ENCODE peak calls at places on chromosome 4, in six cellular contexts. U is psoas muscle, P is OCI-LY7, N is upper lobe of left lung, K is HCT116, Z is K562. X is an unnamed sample. For H3K4me1, the result is how much of the 10 kb centered on the place peaks cover.

GRCh38 chr4:128524311-128524710 is 236.7 kb upstream of the PGRMC2 start:
- DNase-seq in U (no peak), P (no peak), N (no peak), K (peak), Z (no peak), X (peak)

GRCh38 chr4:70041652-70042286 is 8.5 kb upstream of the HTN1 start:
- DNase-seq in U (no peak), P (no peak), N (no peak), K (no peak), Z (no peak), X (no peak)

GRCh38 chr4:103754844-103755243 is 35.1 kb upstream of the TACR3 start:
- DNase-seq in U (no peak), P (no peak), N (no peak), K (no peak), Z (no peak), X (peak)

GRCh38 chr4:118335774-118336173 is 17.0 kb downstream of the PRSS12 start:
- DNase-seq in U (no peak), P (no peak), N (no peak), K (no peak), Z (no peak), X (no peak)

GRCh38 chr4:123659759-123660158 is 263.2 kb downstream of the SPRY1 start:
- DNase-seq in U (no peak), P (peak), N (no peak), K (no peak), Z (no peak), X (no peak)

GRCh38 chr4:104491396-104491821 is 3.3 kb downstream of the CXXC4 start:
- DNase-seq in U (peak), P (no peak), N (peak), K (no peak), Z (peak), X (no peak)

GRCh38 chr4:61200195-61200990 is at the start of gene ADGRL3:
- DNase-seq in U (peak), P (no peak), N (peak), K (no peak), Z (no peak), X (no peak)

GRCh38 chr4:40858946-40859345 is 109.2 kb downstream of the NSUN7 start:
- DNase-seq in U (no peak), P (peak), N (no peak), K (no peak), Z (no peak), X (no peak)

GRCh38 chr4:1784395-1784788 is 8.7 kb upstream of the FGFR3 start:
- DNase-seq in U (no peak), P (no peak), N (no peak), K (no peak), Z (no peak), X (no peak)

GRCh38 chr4:57064811-57065711 is 45.1 kb downstream of the IGFBP7 start:
- DNase-seq in U (peak), P (no peak), N (peak), K (no peak), Z (no peak), X (no peak)

GRCh38 chr4:182208651-182209050 is 34.6 kb upstream of the TENM3 start:
- DNase-seq in U (no peak), P (no peak), N (no peak), K (no peak), Z (no peak), X (no peak)

GRCh38 chr4:39976945-39977488 is 694 bp downstream of the PDS5A start:
- DNase-seq in U (peak), P (no peak), N (peak), K (no peak), Z (no peak), X (no peak)

GRCh38 chr4:48779095-48779997 is 733 bp downstream of the FRYL start:
- DNase-seq in U (peak), P (peak), N (peak), K (no peak), Z (peak), X (peak)

GRCh38 chr4:151797131-151797530 is 36.3 kb upstream of the GATB start:
- DNase-seq in U (no peak), P (no peak), N (no peak), K (no peak), Z (no peak), X (no peak)

GRCh38 chr4:182756161-182756690 is 161.0 kb downstream of the DCTD start:
- DNase-seq in U (no peak), P (no peak), N (no peak), K (no peak), Z (no peak), X (no peak)

GRCh38 chr4:33062155-33062554 is 2342.0 kb downstream of the PCDH7 start:
- DNase-seq in U (no peak), P (no peak), N (no peak), K (no peak), Z (no peak), X (no peak)

GRCh38 chr4:137861682-137862081 is 329.4 kb upstream of the PCDH18 start:
- DNase-seq in U (no peak), P (peak), N (no peak), K (no peak), Z (peak), X (no peak)

GRCh38 chr4:34148322-34148908 is 2095.9 kb downstream of the ARAP2 start:
- DNase-seq in U (no peak), P (no peak), N (no peak), K (no peak), Z (no peak), X (no peak)

GRCh38 chr4:151855747-151856146 is 94.9 kb upstream of the GATB start:
- DNase-seq in U (no peak), P (no peak), N (no peak), K (no peak), Z (no peak), X (no peak)

GRCh38 chr4:1981251-1982055 is 27.3 kb downstream of the NELFA start:
- DNase-seq in U (peak), P (peak), N (peak), K (peak), Z (peak), X (peak)

GRCh38 chr4:985123-985830 is 1.6 kb upstream of the IDUA start:
- DNase-seq in U (peak), P (no peak), N (peak), K (no peak), Z (peak), X (no peak)

GRCh38 chr4:83771113-83771705 is 235.3 kb downstream of the GPAT3 start:
- DNase-seq in U (no peak), P (peak), N (no peak), K (peak), Z (peak), X (no peak)

GRCh38 chr4:10605746-10606482 is 78.7 kb downstream of the CLNK start:
- DNase-seq in U (no peak), P (no peak), N (no peak), K (no peak), Z (no peak), X (peak)

GRCh38 chr4:190020790-190021717 is 6.0 kb downstream of the FRG2 start:
- DNase-seq in U (peak), P (no peak), N (peak), K (no peak), Z (peak), X (no peak)

GRCh38 chr4:97027989-97028388 is 1115.3 kb downstream of the STPG2 start:
- DNase-seq in U (no peak), P (no peak), N (no peak), K (no peak), Z (no peak), X (no peak)

GRCh38 chr4:6177587-6178197 is 22.7 kb downstream of the JAKMIP1 start:
- DNase-seq in U (no peak), P (peak), N (no peak), K (no peak), Z (peak), X (no peak)

GRCh38 chr4:40956726-40957255 is 207.0 kb downstream of the NSUN7 start:
- DNase-seq in U (no peak), P (no peak), N (no peak), K (no peak), Z (no peak), X (no peak)

GRCh38 chr4:183635333-183635732 is 23.7 kb downstream of the RWDD4 start:
- DNase-seq in U (no peak), P (no peak), N (no peak), K (no peak), Z (no peak), X (no peak)

GRCh38 chr4:111537861-111538260 is 607.4 kb upstream of the FAM241A start:
- DNase-seq in U (no peak), P (no peak), N (no peak), K (no peak), Z (no peak), X (no peak)

DNA sequence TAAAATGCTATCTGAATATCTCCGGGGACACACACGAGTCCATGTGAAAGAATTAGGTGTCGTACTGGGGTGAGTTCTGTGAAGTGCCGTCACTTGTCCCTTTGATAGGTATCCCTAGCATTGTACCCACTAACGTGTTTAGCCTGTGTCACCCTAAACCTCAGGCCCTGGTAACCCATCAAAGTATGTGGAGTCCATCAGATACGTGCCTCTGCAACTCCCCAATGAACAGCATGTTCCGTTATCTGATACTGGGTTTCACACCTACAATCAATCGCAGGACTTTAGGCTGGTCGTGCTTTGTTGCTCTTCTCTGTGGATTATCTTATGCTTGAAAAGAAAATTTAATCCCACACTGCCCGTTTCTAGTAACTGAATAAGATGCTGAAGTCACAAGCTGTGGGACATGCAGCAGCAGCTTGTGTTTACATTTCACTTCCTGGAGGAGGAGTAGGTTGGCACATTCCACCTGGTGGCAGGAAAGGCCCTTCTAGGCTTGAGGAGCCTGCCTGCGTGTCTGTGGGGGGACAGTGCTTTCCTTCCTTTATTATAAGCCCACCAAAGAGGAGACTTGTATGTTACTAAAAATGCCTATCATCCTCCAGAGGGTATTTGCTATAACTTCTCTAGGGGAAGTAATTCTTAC is 127.1 kb downstream of the FNIP2 start:
- DNase-seq in U (no peak), P (peak), N (no peak), K (no peak), Z (no peak), X (no peak)
- TF ChIP-seq CTCF in U (no peak), P (no peak), N (peak), K (no peak), Z (no peak), X (peak)

DNA sequence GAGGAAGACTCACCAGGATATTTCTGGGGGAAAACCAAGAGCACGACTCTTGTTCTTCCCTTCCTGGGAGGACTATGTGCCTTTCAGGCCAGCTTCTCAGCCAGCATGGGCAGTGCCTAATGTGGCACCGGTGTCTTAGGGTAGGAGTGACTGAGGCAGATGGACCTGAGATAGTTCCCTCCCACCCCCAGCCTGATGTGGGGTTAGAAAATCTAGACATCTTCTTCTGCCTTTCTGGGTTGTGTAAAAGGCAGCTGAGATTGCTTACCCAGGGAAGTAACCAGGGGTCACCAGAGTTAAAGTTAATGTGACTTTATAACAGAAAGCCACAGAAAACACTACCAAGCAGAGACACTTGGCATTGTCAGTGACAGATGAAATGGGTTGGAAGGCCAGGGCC is 127.4 kb downstream of the TMA16 start:
- DNase-seq in U (no peak), P (no peak), N (no peak), K (no peak), Z (no peak), X (no peak)
- H3K4me1 ChIP-seq in U (under half), P (under half), N (under half), K (under half), Z (under half), X (under half)

GRCh38 chr4:142440093-142440492 is 406.0 kb downstream of the INPP4B start:
- DNase-seq in U (no peak), P (no peak), N (no peak), K (no peak), Z (no peak), X (no peak)
- H3K4me3 ChIP-seq in U (no peak), P (no peak), N (no peak), K (no peak), Z (no peak), X (no peak)

DNA sequence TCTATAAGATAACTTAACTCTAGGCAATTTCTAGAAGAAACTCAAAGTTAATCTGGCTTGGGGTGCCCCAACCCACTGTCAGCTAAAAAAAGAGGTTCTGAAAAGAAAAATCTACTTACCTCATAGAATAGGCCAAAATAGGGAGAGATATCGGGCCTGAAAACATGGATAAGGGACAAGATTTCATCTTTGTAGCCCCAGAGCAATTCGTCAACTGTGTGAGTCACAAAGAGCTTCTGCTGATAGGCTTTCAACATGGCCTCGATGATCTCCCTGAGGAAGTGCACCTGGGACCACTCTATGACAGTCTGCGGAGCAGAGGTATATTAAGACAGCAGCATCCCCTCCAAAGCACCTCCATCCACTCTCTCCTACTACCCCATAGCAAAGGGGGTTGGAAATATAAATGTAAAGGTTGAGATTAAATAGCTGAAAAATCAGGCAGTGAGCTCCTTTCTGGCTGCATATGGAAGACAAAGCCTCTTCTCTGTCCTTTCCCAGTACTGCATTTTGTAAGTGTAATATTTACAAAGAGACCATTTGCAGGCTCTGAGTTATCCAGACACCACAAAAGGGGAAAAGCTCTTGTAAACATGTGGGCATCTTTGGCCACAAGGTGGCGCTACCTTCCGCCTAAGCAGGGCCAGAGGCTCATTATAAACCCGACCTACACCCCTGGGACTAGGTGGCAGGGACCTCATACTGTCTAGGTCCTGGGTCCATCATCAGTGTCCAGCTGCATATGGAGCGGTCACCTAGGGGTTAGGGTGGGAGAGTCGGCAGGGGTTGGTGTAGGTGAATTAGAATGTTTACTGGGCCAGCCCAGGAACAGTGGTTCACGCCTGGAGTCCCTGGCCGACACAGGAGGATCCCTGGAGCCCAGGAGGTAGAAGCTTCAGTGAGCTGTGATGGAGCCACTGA is 31.5 kb upstream of the NUP54 start:
- DNase-seq in U (peak), P (peak), N (no peak), K (peak), Z (peak), X (peak)
- TF ChIP-seq CTCF in U (peak), P (peak), N (peak), K (peak), Z (peak), X (peak)

GRCh38 chr4:7967063-7967440 is 27.4 kb upstream of the AFAP1 start:
- DNase-seq in U (peak), P (no peak), N (no peak), K (no peak), Z (no peak), X (no peak)

GRCh38 chr4:7966281-7967062 is 26.8 kb upstream of the AFAP1 start:
- DNase-seq in U (peak), P (no peak), N (peak), K (no peak), Z (no peak), X (no peak)

GRCh38 chr4:7964459-7964858 is 24.8 kb upstream of the AFAP1 start:
- DNase-seq in U (no peak), P (no peak), N (no peak), K (no peak), Z (peak), X (no peak)

GRCh38 chr4:7963691-7964090 is 24.0 kb upstream of the AFAP1 start:
- DNase-seq in U (peak), P (no peak), N (no peak), K (no peak), Z (no peak), X (no peak)

DNA sequence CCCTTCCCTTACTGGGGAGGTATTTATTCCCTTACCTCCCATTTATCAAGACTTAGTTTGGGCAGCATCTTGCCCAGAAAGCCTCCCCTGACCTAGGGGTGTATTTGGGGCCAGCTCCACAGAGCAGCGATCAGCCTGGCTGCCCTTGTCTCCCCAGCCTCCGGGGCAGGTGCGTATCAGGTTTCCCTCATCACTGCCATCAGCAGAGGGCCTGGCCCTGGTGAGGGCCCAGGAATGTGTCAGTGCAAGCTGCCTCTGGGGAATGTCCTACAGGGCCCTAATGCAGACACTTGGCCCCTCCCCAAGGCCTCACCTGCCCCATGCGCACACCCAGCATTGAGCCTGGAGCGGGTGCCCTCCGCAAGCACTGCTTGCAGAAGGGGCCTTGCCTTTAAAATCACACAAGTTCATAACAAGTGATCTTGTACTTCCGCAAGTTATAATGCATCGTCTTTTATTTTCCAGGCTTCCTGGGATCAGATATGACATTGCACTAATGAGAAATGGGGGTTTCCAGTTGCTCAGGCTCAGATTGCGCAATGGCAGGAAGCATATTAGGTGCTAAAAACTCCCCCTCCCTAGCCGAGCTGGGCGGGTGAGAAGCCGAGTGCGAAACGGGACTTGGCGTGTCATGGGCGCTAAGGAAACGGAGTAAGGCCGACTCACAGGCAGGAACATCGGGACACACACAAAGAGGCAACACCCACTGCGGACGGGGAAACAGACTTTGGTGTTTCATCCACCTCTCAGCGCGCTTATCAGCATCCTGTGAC is 25.4 kb upstream of the AFAP1 start:
- DNase-seq in U (peak), P (no peak), N (peak), K (no peak), Z (no peak), X (peak)
- H3K4me1 ChIP-seq in U (under half), P (under half), N (under half), K (under half), Z (under half), X (under half)

GRCh38 chr4:140654516-140654855 is 85.7 kb upstream of the UCP1 start:
- DNase-seq in U (no peak), P (no peak), N (no peak), K (no peak), Z (no peak), X (no peak)

GRCh38 chr4:140653718-140654515 is 85.2 kb upstream of the UCP1 start:
- DNase-seq in U (no peak), P (no peak), N (no peak), K (no peak), Z (no peak), X (no peak)

GRCh38 chr4:140648716-140649115 is 80.0 kb upstream of the UCP1 start:
- DNase-seq in U (no peak), P (no peak), N (no peak), K (no peak), Z (no peak), X (no peak)

DNA sequence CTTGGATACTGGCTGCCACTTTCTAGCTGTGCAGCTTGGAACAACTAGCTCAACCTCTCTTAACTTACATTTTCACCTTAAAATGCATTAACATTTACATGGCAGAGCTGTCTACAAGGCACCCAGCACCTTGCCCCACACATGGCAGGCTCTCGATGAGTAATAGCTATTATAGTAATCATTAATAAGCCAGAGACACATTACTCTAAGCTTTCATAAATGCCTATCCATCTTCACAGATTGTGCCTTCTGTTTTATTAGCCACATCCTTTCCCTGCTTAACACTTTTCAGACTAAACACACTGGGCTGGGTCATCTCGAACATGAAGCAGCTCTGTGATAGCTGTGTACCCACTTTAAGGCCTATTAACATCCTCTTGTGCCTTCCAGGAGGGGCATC is 83.8 kb upstream of the UCP1 start:
- DNase-seq in U (no peak), P (no peak), N (no peak), K (no peak), Z (no peak), X (no peak)
- H3K4me3 ChIP-seq in U (no peak), P (no peak), N (no peak), K (no peak), Z (no peak), X (no peak)

DNA sequence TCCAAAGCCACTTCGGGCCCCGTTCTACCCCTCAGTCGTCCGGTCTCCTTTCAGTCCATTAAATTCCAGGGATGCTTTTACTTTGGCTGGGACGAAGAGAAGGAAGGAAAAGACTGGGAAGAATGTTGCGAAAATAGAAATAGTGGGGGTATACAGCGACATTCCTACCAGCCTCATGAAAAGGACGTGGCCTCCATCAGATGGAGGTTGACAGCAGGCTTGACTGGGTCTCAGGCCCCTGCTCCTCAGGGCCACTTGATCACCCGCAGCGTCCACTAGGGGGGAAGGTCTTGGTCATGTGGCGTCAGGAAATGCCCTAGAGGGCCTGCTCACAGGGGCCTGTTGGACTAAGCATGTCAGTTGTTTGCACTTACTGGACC is 671 bp upstream of the ANKRD50 start:
- DNase-seq in U (peak), P (peak), N (peak), K (peak), Z (peak), X (peak)
- TF ChIP-seq CTCF in U (peak), P (no peak), N (peak), K (no peak), Z (peak), X (peak)